ENCODE peak calls at places on chromosomes 12 and 14, in six cellular contexts. K is CMK, U is stromal cell of bone marrow, Q is C1 segment of cervical spinal cord, T is left cardiac atrium, D is NCI-H2081. S is an unnamed sample.

GRCh38 chr12:68611094-68611818 is 557 bp downstream of the RAP1B start:
- DNase-seq in T (peak), D (peak), K (no peak), U (peak), Q (peak), S (peak)

GRCh38 chr12:106480259-106480658 is 102.5 kb upstream of the RFX4 start:
- DNase-seq in Q (no peak), T (no peak), K (no peak), D (no peak), U (no peak), S (no peak)

GRCh38 chr14:69985456-69985855 is 106.2 kb downstream of the SMOC1 start:
- DNase-seq in T (no peak), U (peak), Q (no peak), K (no peak), D (no peak), S (no peak)

GRCh38 chr12:126538888-126539287 is 1473.7 kb downstream of the AACS start:
- DNase-seq in U (no peak), K (no peak), D (no peak), Q (no peak), T (no peak), S (no peak)

GRCh38 chr12:52215587-52216031 is 17.4 kb upstream of the KRT7 start:
- DNase-seq in T (no peak), K (no peak), U (no peak), D (no peak), Q (no peak), S (no peak)

GRCh38 chr14:84485016-84485415 is 1044.9 kb upstream of the FLRT2 start:
- DNase-seq in U (no peak), D (no peak), T (no peak), Q (no peak), K (no peak), S (no peak)

GRCh38 chr14:69540654-69541335 is 33.9 kb downstream of the CCDC177 start:
- DNase-seq in Q (no peak), U (no peak), T (no peak), K (no peak), D (no peak), S (no peak)

GRCh38 chr12:31531908-31532307 is 59.0 kb downstream of the DENND5B start:
- DNase-seq in D (no peak), Q (no peak), T (no peak), K (no peak), U (no peak), S (no peak)

GRCh38 chr14:68548194-68549056 is 244.4 kb downstream of the ZFP36L1 start:
- DNase-seq in D (peak), T (peak), U (peak), K (no peak), Q (no peak), S (peak)

GRCh38 chr12:53324113-53324778 is 2.8 kb upstream of the AAAS start:
- DNase-seq in D (no peak), T (no peak), K (peak), U (no peak), Q (no peak), S (no peak)

GRCh38 chr14:42854061-42854460 is 1247.4 kb downstream of the LRFN5 start:
- DNase-seq in Q (no peak), U (peak), T (no peak), K (no peak), D (no peak), S (peak)

GRCh38 chr12:47396902-47397663 is 308.7 kb downstream of the RPAP3 start:
- DNase-seq in D (no peak), U (no peak), T (no peak), Q (no peak), K (no peak), S (no peak)

GRCh38 chr14:44981198-44981597 is 19.2 kb downstream of the TOGARAM1 start:
- DNase-seq in D (no peak), T (no peak), Q (no peak), U (no peak), K (no peak), S (no peak)

GRCh38 chr12:106149096-106149784 is 10.5 kb upstream of the NUAK1 start:
- DNase-seq in T (no peak), D (no peak), U (no peak), K (no peak), Q (no peak), S (no peak)

GRCh38 chr14:91369628-91370445 is 47.8 kb downstream of the CCDC88C start:
- DNase-seq in Q (no peak), U (no peak), D (peak), K (no peak), T (no peak), S (no peak)

GRCh38 chr12:54591001-54591591 is 2.6 kb upstream of the PPP1R1A start:
- DNase-seq in Q (no peak), U (peak), K (no peak), D (no peak), T (no peak), S (no peak)

GRCh38 chr14:87343641-87344040 is 649.3 kb downstream of the GALC start:
- DNase-seq in D (no peak), Q (no peak), U (no peak), T (no peak), K (no peak), S (no peak)

GRCh38 chr14:71322660-71323250 is 415.5 kb downstream of the PCNX1 start:
- DNase-seq in U (peak), D (peak), K (no peak), Q (no peak), T (no peak), S (peak)

GRCh38 chr12:53241623-53242412 is 9.8 kb upstream of the RARG start:
- DNase-seq in D (no peak), K (no peak), U (no peak), T (no peak), Q (no peak), S (no peak)

GRCh38 chr14:90115780-90116179 is 54.0 kb downstream of the KCNK13 start:
- DNase-seq in U (no peak), Q (no peak), K (no peak), T (no peak), D (no peak), S (no peak)

GRCh38 chr12:105910030-105910429 is 228.7 kb downstream of the NUAK1 start:
- DNase-seq in U (no peak), Q (no peak), D (no peak), K (no peak), T (no peak), S (no peak)